ENCODE peak calls at places on chromosomes 13 and 19, in five cellular contexts. J is CD4-positive, alpha-beta T cell; X is GDM1; H is activated CD4-positive, alpha-beta memory T cell treated with anti-CD3 and anti-CD28 coated beads, Interleukin-2, amount 10 ng/mL, durations not matched to agents 7 days and 5 days; P is skeletal muscle cell. W is an unnamed sample.

GRCh38 chr13:77460195-77460594 is 75.3 kb upstream of the SCEL start:
- DNase-seq in J (no peak), X (no peak), H (no peak), P (no peak), W (no peak)

GRCh38 chr19:33373701-33374405 is at the start of gene CEBPG:
- DNase-seq in J (peak), X (no peak), H (no peak), P (no peak), W (peak)

GRCh38 chr13:110012102-110012739 is 225.8 kb upstream of the IRS2 start:
- DNase-seq in J (no peak), X (no peak), H (no peak), P (peak), W (no peak)

GRCh38 chr13:40187324-40187795 is 479.1 kb downstream of the FOXO1 start:
- DNase-seq in J (peak), X (no peak), H (peak), P (no peak), W (no peak)

GRCh38 chr19:13031917-13032623 is 36.8 kb downstream of the NFIX start:
- DNase-seq in J (no peak), X (no peak), H (no peak), P (no peak), W (no peak)

GRCh38 chr13:71217827-71218226 is 649.2 kb downstream of the DACH1 start:
- DNase-seq in J (no peak), X (no peak), H (no peak), P (no peak), W (no peak)

GRCh38 chr19:16193466-16193865 is 4.2 kb upstream of the AP1M1 start:
- DNase-seq in J (no peak), X (no peak), H (no peak), P (no peak), W (no peak)

GRCh38 chr19:6590458-6591319 is at the start of gene CD70:
- DNase-seq in J (peak), X (peak), H (peak), P (no peak), W (peak)

GRCh38 chr19:10920781-10921180 is 7.7 kb downstream of the YIPF2 start:
- DNase-seq in J (no peak), X (no peak), H (no peak), P (no peak), W (no peak)

GRCh38 chr19:52211203-52211602 is 21.4 kb downstream of the PPP2R1A start:
- DNase-seq in J (no peak), X (no peak), H (no peak), P (no peak), W (no peak)

GRCh38 chr13:93620366-93620765 is 393.8 kb downstream of the GPC6 start:
- DNase-seq in J (no peak), X (no peak), H (no peak), P (no peak), W (no peak)

GRCh38 chr13:114067381-114067885 is 65.0 kb downstream of the RASA3 start:
- DNase-seq in J (no peak), X (peak), H (peak), P (peak), W (peak)

GRCh38 chr13:93635687-93636086 is 409.1 kb downstream of the GPC6 start:
- DNase-seq in J (no peak), X (no peak), H (no peak), P (peak), W (no peak)

GRCh38 chr13:59883885-59884284 is 279.8 kb downstream of the DIAPH3 start:
- DNase-seq in J (no peak), X (no peak), H (no peak), P (no peak), W (no peak)

W was measured in MM.1S.